ENCODE peak calls at places on chromosomes 13 and 19, in six cellular contexts. E is fibroblast of villous mesenchyme, K is WTC11, P is colonic mucosa, S is mammary epithelial cell, F is nephron progenitor cell. Q is an unnamed sample.

GRCh38 chr19:19460761-19461265 is 54.5 kb downstream of the TSSK6 start:
- DNase-seq in E (peak), K (peak), P (peak), S (no peak), F (peak), Q (no peak)

GRCh38 chr19:55441692-55442321 is 1.3 kb downstream of the SHISA7 start:
- DNase-seq in E (no peak), K (peak), P (no peak), S (no peak), F (no peak), Q (no peak)

GRCh38 chr13:31587696-31588266 is 151.5 kb upstream of the RXFP2 start:
- DNase-seq in E (peak), K (no peak), P (no peak), S (no peak), F (no peak), Q (no peak)

GRCh38 chr19:28388988-28389387 is 824.0 kb downstream of the UQCRFS1 start:
- DNase-seq in E (no peak), K (no peak), P (no peak), S (no peak), F (no peak), Q (no peak)

GRCh38 chr19:32863841-32864240 is 5.7 kb downstream of the SLC7A9 start:
- DNase-seq in E (no peak), K (no peak), P (no peak), S (no peak), F (no peak), Q (no peak)

GRCh38 chr13:52053460-52053859 is 29.0 kb downstream of the UTP14C start:
- DNase-seq in E (peak), K (no peak), P (no peak), S (no peak), F (no peak), Q (no peak)

GRCh38 chr19:18871543-18871942 is 24.4 kb downstream of the CERS1 start:
- DNase-seq in E (no peak), K (no peak), P (no peak), S (no peak), F (no peak), Q (no peak)

GRCh38 chr19:3210347-3211017 is 14.0 kb upstream of the CELF5 start:
- DNase-seq in E (peak), K (peak), P (peak), S (peak), F (peak), Q (peak)

GRCh38 chr13:92989301-92989700 is 237.3 kb upstream of the GPC6 start:
- DNase-seq in E (no peak), K (no peak), P (no peak), S (peak), F (no peak), Q (no peak)

GRCh38 chr13:92433386-92433785 is 793.2 kb upstream of the GPC6 start:
- DNase-seq in E (no peak), K (no peak), P (no peak), S (no peak), F (no peak), Q (no peak)

GRCh38 chr19:17469371-17470203 is 737 bp upstream of the SLC27A1 start:
- DNase-seq in E (peak), K (peak), P (peak), S (peak), F (peak), Q (peak)

GRCh38 chr13:59444210-59444857 is 719.4 kb downstream of the DIAPH3 start:
- DNase-seq in E (no peak), K (no peak), P (no peak), S (no peak), F (no peak), Q (no peak)

GRCh38 chr13:76129305-76130040 is 493.3 kb downstream of the LMO7 start:
- DNase-seq in E (no peak), K (no peak), P (no peak), S (no peak), F (no peak), Q (no peak)

GRCh38 chr13:19725320-19725719 is 57.4 kb downstream of the PSPC1 start:
- DNase-seq in E (no peak), K (no peak), P (no peak), S (no peak), F (no peak), Q (no peak)

GRCh38 chr19:14248578-14249011 is 42.6 kb upstream of the ADGRL1 start:
- DNase-seq in E (peak), K (peak), P (peak), S (no peak), F (peak), Q (peak)

GRCh38 chr13:46577656-46578589 is 25.0 kb downstream of the LRCH1 start:
- DNase-seq in E (peak), K (no peak), P (no peak), S (no peak), F (no peak), Q (no peak)

GRCh38 chr19:40357655-40358054 is 9.2 kb downstream of the PLD3 start:
- DNase-seq in E (no peak), K (no peak), P (no peak), S (no peak), F (no peak), Q (no peak)

GRCh38 chr13:20118268-20119140 is 42.3 kb downstream of the GJA3 start:
- DNase-seq in E (peak), K (peak), P (peak), S (no peak), F (peak), Q (peak)

GRCh38 chr19:51094696-51095279 is 12.1 kb upstream of the KLK14 start:
- DNase-seq in E (peak), K (peak), P (no peak), S (no peak), F (peak), Q (peak)

GRCh38 chr13:23608704-23609413 is 38.6 kb downstream of the TNFRSF19 start:
- DNase-seq in E (peak), K (no peak), P (peak), S (no peak), F (no peak), Q (no peak)

GRCh38 chr19:45423033-45423588 is 606 bp downstream of the ERCC1 start:
- DNase-seq in E (no peak), K (no peak), P (peak), S (no peak), F (no peak), Q (no peak)

GRCh38 chr19:45424191-45425058 is 708 bp upstream of the ERCC1 start:
- DNase-seq in E (peak), K (peak), P (peak), S (peak), F (peak), Q (peak)

GRCh38 chr19:45423589-45424190 is at the start of gene ERCC1:
- DNase-seq in E (peak), K (peak), P (no peak), S (peak), F (peak), Q (peak)

DNA sequence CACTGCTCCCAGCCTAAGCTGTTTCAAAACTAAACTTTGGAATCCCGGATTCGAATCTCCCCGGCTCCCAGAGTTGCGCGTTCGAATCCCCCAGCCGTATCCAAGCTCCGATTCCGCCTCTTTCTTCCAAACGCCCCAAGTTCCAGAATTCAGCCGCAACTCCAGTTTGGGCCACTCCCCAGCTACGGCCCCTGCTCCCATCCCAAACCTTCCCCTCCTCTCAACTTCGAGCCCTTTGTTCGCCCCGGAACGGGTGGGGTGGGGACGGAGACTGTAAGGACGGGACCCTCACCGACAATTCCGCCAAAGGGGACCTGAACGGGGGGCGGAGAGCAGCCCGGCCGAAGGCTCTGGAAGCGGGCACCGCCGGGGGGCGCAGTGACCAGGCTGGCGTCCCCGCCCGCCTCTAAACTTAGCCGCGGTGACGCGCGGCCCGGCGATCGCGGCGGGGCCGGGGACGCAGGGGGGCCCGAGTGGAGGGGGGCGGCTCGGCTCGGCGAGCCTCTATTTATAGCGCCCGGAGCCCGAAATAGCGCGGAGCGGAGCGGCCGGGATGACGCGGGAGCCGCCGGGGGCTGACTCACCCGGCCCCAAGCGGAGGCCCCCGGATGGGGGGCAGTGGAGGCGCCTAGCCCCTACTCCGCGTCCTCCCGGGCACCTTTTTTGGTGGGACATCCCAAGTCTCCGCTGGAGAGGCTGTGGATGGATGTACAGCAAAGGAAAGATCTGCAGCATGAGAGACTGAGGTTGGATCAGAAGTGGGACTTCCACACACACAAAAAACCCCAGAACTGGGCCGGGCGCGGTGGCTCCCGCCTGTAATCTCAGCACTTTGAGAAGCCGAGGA is 4.9 kb upstream of the ERCC1 start:
- DNase-seq in E (peak), K (peak), P (no peak), S (no peak), F (peak), Q (peak)
- TF ChIP-seq CTCF in E (peak), K (peak), P (no peak), S (no peak), F (peak), Q (peak)

GRCh38 chr19:54407780-54408179 is 7.5 kb upstream of the TTYH1 start:
- DNase-seq in E (no peak), K (no peak), P (no peak), S (no peak), F (no peak), Q (no peak)

GRCh38 chr19:54400913-54401312 is 14.4 kb upstream of the TTYH1 start:
- DNase-seq in E (no peak), K (no peak), P (no peak), S (no peak), F (no peak), Q (no peak)

GRCh38 chr19:54399189-54399588 is 16.1 kb upstream of the TTYH1 start:
- DNase-seq in E (no peak), K (no peak), P (no peak), S (peak), F (no peak), Q (no peak)

GRCh38 chr19:54405628-54406027 is 9.6 kb upstream of the TTYH1 start:
- DNase-seq in E (no peak), K (no peak), P (no peak), S (no peak), F (no peak), Q (no peak)

GRCh38 chr19:54403054-54403453 is 12.2 kb upstream of the TTYH1 start:
- DNase-seq in E (no peak), K (no peak), P (no peak), S (no peak), F (no peak), Q (no peak)
- TF ChIP-seq CTCF in E (no peak), K (no peak), P (no peak), S (no peak), F (no peak), Q (no peak)

DNA sequence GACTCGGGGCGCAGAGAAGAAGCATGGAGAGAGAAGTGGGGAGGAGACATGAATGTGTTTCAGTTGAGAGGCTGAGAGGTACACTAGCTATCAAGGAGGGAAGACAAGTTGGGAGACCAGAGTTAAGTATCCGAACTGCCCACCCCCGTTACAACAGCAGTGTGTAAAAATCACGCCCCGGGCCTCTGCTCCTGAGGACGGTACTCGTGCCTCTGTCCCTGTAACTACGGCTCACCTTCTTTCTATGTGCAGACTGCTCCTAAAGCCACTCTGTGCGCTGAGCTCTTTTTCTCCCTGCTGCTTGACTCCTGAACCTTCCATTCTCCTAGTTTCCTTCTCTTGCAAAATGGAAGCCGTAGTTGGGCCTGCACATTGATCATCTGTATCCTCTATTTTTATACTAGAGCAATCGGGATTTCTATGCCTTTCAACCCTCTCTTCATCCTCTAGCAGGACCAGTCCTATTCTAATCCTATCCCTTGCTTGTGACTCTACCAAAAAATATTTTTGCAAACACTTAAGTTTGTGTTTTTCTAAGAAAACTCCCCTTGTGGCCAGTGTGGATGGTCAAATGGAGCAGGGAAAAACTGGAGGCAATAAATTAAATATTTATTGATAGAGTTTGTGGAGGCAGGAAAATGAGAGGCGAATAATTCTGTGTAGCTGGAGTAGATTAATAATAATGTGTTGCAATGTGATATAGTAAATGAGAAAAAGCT is 569 bp downstream of the POLR1D start:
- DNase-seq in E (no peak), K (no peak), P (no peak), S (no peak), F (no peak), Q (no peak)
- TF ChIP-seq CTCF in E (peak), K (no peak), P (no peak), S (peak), F (peak), Q (peak)

DNA sequence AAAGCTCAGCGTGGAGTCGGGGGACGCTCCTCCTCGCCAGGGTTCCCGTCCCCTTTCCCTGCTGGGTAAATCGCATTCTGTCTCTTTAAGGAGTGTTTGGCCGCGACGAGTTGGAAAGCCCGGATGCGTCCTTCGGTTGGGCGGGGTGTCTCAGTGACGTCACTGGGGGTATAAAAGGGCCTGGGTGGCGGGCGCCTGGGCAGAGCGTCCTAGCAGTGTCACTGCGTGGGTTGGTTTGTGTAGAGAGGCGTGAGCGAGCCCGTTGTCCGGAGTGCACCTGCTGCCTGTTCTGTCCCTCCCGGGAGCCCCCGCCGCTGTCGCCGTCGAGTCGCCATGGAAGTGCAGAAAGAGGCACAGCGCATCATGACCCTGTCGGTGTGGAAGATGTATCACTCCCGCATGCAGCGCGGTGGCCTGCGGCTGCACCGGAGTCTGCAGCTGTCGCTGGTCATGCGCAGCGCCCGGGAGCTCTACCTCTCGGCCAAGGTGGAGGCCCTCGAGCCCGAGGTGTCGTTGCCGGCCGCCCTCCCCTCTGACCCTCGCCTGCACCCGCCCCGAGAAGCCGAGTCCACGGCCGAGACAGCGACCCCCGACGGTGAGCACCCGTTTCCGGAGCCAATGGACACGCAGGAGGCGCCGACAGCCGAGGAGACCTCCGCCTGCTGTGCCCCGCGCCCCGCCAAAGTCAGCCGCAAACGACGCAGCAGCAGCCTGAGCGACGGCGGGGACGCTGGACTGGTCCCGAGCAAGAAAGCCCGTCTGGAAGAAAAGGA is 2.8 kb downstream of the IER2 start:
- DNase-seq in E (peak), K (peak), P (peak), S (peak), F (peak), Q (peak)
- TF ChIP-seq CTCF in E (no peak), K (no peak), P (no peak), S (no peak), F (no peak), Q (peak)

DNA sequence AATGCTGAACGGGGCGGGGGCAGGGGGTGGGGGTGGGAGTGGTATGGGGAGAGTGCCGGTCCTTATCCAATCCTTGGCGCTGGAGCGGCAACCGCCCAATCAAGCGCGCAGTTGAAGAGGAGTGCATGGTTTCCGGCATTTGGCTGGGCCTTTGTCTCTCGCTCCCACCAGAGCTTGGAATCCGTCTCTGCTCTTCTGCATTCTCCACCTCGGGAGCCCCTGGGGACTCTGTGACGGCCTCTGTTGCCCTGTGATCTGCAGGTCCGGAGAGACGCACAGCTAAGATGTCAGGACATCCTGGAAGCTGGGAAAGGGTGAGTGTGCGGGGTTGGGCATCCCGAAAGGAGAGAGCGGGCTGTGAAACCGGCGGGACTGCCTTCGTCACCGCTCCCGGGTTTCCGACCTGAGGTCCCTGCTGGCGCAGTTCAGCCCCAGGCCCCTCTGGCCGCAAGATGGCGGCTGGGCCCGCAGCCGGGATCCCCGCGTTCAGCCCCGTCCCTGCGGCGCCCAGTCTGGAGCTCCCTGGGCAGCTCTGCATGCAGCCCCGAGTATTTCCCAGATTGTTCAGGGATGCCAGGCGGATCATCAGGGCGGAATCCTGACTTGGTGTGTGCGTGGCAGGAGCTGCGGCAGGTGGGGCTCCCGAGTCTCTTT is 53.6 kb upstream of the ZNF254 start:
- DNase-seq in E (peak), K (peak), P (peak), S (peak), F (peak), Q (peak)
- TF ChIP-seq CTCF in E (no peak), K (no peak), P (no peak), S (no peak), F (no peak), Q (no peak)

DNA sequence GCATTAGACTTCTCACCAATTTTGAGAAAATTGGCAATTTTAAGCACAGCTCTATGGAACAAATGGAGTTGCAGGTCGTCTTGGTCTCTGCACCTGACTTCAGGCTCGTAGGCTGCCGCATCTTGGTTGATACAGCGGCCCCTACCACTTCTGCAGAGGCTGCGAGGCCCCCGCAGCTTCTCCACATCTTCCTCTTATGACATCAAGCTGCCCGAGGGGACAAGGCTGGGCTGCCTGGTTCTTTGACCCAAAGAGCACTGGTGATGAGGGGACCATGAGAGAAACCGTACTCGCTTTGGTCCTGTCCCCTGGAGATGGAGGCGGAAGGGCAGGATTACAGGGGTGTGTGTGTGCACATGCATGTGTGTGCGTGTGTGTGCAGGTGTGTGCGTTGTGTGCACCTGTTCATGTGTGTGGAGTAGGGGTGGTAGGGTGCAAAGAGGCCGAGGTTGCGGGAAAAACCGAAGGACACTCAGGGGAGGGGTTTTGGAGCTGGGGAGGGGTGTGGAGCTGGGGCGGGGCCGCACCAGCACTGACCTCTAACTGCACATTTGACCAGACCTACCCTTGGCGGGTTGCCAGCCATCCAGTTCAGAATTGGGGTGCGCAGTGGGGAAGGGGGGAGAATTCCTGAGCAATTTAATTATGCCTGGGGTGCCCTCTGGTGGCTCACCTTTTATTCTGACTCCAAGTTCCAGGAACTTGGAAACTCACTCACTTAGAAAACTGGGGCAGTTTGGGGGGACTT is 65.1 kb upstream of the ARHGEF7 start:
- DNase-seq in E (peak), K (peak), P (peak), S (no peak), F (no peak), Q (no peak)
- TF ChIP-seq CTCF in E (peak), K (no peak), P (peak), S (peak), F (peak), Q (peak)

DNA sequence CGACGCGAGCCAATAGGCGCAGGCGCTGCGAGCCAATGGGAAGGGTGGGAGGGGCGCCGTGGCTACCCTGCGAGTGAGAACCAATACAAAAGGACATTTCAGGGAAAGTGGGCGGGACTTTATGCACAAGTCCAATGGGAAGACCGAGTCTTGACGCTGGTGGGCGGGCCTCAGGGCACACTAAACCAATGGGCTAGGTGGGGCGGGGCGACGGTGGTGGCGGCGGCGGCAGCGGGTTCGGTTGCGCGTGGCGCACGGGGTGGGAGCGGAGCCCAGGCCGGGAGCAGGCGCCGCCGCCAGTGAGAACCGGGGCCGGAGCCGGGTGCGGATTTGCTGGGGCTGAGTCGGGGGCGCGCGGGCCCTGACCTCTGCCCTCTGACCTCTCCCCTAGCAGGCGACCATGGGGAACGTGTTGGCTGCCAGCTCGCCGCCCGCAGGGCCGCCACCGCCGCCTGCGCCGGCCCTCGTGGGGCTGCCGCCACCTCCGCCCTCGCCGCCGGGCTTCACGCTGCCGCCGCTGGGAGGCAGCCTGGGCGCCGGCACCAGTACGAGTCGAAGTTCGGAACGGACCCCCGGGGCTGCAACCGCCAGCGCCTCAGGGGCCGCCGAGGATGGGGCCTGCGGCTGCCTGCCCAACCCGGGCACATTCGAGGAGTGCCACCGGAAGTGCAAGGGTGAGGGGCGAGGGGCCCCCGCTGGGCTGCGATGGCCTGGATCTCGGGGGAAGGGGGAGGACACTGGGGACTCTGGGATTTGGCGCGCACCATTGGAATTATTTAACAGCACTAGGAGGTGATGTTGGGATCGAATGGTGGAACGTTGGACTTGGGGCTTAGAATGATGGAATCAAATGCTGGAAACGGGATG is at the start of gene TOMM40:
- DNase-seq in E (peak), K (peak), P (no peak), S (no peak), F (peak), Q (peak)
- TF ChIP-seq CTCF in E (no peak), K (no peak), P (no peak), S (no peak), F (no peak), Q (no peak)

Q was measured in neural crest cell.